ENCODE peak calls at places on chromosomes 16 and 17, in six cellular contexts. E is lower lobe of right lung; W is HFF-Myc; Z is astrocyte; A is CD4-positive, CD25-positive, alpha-beta regulatory T cell; X is astrocyte of the spinal cord. C is an unnamed sample.

GRCh38 chr17:56319531-56319930 is 166.3 kb downstream of the ANKFN1 start:
- DNase-seq in E (no peak), X (peak), A (no peak), Z (peak), W (peak), C (peak)

GRCh38 chr16:85563515-85564276 is 49.4 kb upstream of the GSE1 start:
- DNase-seq in E (peak), A (no peak), X (peak), Z (no peak), W (no peak), C (no peak)

GRCh38 chr17:77476920-77477805 is 336.4 kb downstream of the SEC14L1 start:
- DNase-seq in Z (peak), W (peak), E (no peak), A (no peak), X (peak), C (no peak)

GRCh38 chr16:56604966-56605365 is 3.4 kb upstream of the MT2A start:
- DNase-seq in A (no peak), X (no peak), E (no peak), W (no peak), Z (no peak), C (no peak)

GRCh38 chr16:80164881-80165280 is 375.9 kb upstream of the DYNLRB2 start:
- DNase-seq in X (no peak), A (no peak), Z (no peak), E (no peak), W (no peak), C (no peak)

GRCh38 chr17:9643611-9644010 is 1.7 kb upstream of the USP43 start:
- DNase-seq in X (no peak), W (no peak), Z (peak), A (no peak), E (no peak), C (no peak)

GRCh38 chr16:88069397-88070168 is 118.3 kb downstream of the BANP start:
- DNase-seq in A (no peak), W (no peak), X (no peak), Z (no peak), E (peak), C (no peak)

GRCh38 chr17:63646492-63646815 is 24.2 kb downstream of the MAP3K3 start:
- DNase-seq in A (no peak), X (no peak), W (no peak), E (no peak), Z (no peak), C (no peak)

GRCh38 chr16:68005786-68006286 is 6.6 kb upstream of the DPEP2 start:
- DNase-seq in A (peak), E (peak), W (no peak), X (peak), Z (no peak), C (no peak)

GRCh38 chr16:55508941-55509920 is at the start of gene LPCAT2:
- DNase-seq in X (peak), A (no peak), Z (peak), W (peak), E (peak), C (peak)

GRCh38 chr16:75080205-75081029 is 36.2 kb downstream of the LDHD start:
- DNase-seq in X (peak), E (no peak), A (no peak), W (no peak), Z (peak), C (no peak)

GRCh38 chr17:12911241-12911640 is 106.6 kb downstream of the ELAC2 start:
- DNase-seq in A (no peak), X (no peak), E (no peak), Z (no peak), W (no peak), C (no peak)

GRCh38 chr17:47704116-47704515 is 10.2 kb downstream of the TBKBP1 start:
- DNase-seq in A (no peak), E (peak), X (no peak), Z (no peak), W (no peak), C (no peak)

GRCh38 chr16:57786632-57787518 is 15.4 kb downstream of the KIFC3 start:
- DNase-seq in W (no peak), A (no peak), Z (no peak), E (peak), X (no peak), C (no peak)

GRCh38 chr17:8856869-8857575 is 10.5 kb downstream of the PIK3R6 start:
- DNase-seq in X (no peak), W (no peak), E (no peak), Z (no peak), A (no peak), C (peak)

GRCh38 chr16:89475144-89475543 is 15.2 kb downstream of the ANKRD11 start:
- DNase-seq in Z (no peak), E (no peak), A (no peak), W (no peak), X (no peak), C (no peak)

GRCh38 chr17:9982159-9982558 is 77.1 kb upstream of the RCVRN start:
- DNase-seq in X (no peak), Z (no peak), A (no peak), W (no peak), E (no peak), C (no peak)

GRCh38 chr17:7667616-7668406 is 17.1 kb downstream of the ATP1B2 start:
- DNase-seq in X (no peak), Z (no peak), A (no peak), E (no peak), W (no peak), C (no peak)

GRCh38 chr17:42744283-42744805 is 496 bp downstream of the EZH1 start:
- DNase-seq in A (peak), Z (no peak), E (peak), W (peak), X (peak), C (peak)

GRCh38 chr16:12158428-12158827 is 181.9 kb downstream of the SNX29 start:
- DNase-seq in Z (peak), E (no peak), W (peak), A (no peak), X (peak), C (no peak)

GRCh38 chr17:73722163-73722562 is 77.9 kb upstream of the SDK2 start:
- DNase-seq in Z (no peak), E (no peak), A (peak), X (no peak), W (no peak), C (peak)

GRCh38 chr17:76122411-76123126 is 18.5 kb downstream of the FOXJ1 start:
- DNase-seq in W (no peak), E (peak), Z (no peak), A (no peak), X (no peak), C (no peak)
- H3K4me3 ChIP-seq in W (no peak), E (no peak), Z (no peak), A (no peak), X (no peak), C (no peak)

DNA sequence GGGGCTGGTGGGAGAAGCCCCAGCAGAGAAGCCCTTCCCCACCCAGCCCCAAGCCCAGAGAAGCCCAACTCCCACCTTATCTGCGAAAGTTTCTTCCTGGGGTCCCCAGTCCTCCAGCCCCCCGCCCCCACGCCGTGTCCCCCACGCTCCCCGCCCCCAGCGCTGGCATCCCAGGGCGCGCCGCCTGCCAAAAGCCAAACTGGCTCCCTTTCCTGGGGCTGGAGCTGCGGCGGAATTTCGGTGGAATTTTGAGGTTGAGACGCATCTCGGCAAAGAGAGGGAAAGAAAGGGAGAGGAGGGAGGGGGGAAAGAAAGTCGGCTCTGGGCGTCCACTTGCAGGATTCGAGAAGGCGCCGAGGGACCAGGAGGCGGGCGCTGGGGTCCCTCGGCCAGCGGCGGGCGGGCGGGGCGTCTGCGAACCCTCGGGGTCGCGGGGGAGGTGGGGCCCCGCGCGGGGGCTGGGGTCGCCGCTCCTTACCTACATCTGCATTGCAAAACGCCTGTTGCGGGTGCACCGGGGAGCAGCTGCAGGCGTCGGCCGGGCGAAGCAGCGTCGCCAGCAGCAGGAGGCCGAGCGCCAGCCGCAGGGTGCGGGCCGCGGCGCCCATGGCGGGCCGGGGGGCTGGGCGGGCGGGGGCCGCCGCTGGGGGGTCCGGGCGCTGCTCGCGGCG is 571 bp downstream of the TIMP2 start:
- DNase-seq in A (no peak), E (no peak), X (no peak), W (no peak), Z (no peak), C (no peak)
- H3K4me3 ChIP-seq in A (no peak), E (peak), X (peak), W (peak), Z (peak), C (peak)

GRCh38 chr17:60305141-60305540 is 86.8 kb downstream of the USP32 start:
- DNase-seq in W (no peak), Z (no peak), A (peak), E (no peak), X (no peak), C (peak)
- H3K4me3 ChIP-seq in W (no peak), Z (no peak), A (peak), E (no peak), X (no peak), C (no peak)

DNA sequence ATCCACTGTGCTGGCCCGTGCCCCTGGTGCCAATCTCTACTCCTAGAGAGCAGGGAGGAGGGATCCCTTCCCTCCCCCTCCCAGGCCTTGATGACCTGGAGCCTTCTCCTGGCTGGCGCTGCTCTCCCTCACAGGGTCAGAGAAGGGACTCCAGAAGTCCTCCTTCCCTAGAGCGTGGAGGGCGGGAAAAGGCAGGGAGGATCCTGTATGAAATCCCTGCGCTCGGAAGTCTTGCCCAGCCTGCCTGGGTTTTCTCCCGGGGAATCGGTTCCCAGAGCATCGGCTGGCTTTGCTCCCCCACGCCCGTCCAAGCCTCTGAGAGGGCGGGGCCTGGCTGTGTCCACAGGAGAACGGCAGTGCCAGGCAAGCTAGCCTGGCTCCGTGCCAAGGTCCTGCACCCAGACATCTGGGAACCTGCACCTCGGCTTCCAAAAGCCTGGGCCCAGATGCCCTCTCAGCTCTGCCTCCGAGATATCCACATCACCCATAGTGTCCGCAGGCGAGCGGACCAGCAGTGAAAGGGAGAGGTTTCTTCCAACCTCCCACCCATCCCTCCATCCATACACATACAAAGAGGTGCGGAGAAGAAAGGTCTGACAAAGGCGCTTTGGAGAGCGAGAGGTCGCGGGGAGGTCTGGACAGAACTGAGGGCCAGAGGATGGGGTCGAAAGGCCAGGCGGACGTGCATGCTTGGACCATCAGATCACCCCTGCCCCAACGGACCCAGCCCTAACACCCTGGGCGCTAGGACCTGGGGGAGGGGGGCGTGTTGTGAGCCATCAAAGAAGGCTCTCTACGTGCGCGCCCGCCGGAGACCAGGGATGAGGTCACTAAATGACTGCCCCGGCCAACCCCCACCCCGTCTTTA is 1.1 kb downstream of the MPP2 start:
- DNase-seq in W (no peak), X (peak), E (peak), Z (peak), A (peak), C (no peak)
- H3K4me3 ChIP-seq in W (no peak), X (peak), E (peak), Z (peak), A (no peak), C (peak)

DNA sequence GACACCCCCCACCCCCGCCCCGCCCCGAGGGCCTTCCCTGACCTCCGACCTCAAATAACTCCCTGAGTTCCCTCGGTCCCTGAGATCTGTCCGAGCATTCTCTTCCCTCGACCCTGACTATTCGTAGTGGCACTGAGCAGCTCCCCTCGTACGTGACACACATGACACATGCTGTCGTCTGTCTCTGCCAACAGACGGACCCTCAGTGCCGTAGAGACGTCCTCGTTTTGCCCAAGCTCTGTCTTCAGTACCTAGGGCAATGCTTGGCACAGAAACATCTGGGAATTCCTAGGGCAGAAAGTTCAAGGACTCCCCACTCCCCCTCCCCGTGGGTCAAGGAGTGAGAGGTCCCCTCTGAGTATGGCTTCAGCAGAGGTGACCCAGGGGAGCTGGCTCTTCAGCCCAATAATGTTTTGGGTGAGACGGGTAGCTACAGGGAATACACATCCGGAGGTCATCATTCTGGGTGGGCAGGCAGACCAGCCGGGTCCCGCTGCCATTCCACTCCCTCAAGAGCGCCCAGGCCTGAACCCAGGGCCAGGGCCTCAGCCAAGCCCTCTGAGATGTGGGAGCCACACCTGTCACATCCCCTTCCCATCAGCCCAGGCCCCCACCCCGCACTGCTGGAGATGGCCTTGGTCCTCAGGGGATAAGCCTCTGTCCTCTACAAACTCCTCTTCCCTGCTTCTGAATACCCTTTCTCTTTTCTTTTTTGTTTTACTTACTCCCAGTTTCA is 671 bp upstream of the FADS6 start:
- DNase-seq in W (no peak), Z (no peak), X (no peak), E (no peak), A (no peak), C (no peak)
- H3K4me3 ChIP-seq in W (no peak), Z (no peak), X (no peak), E (peak), A (no peak), C (no peak)

C was measured in Jurkat, Clone E6-1.